ENCODE peak calls at places on chromosomes 11 and 22, in eight cellular contexts. V is transverse colon, X is heart left ventricle, O is H1, T is colonic mucosa, Y is stomach, H is pancreas, J is testis. K is an unnamed sample.
A peak's percentile ranks its signal among the peaks of the same experiment; 100 is the strongest.

GRCh38 chr22:27477171-27477570 is 324.4 kb downstream of the MN1 start:
- DNase-seq in J (no peak), Y (no peak), X (no peak), H (no peak), T (no peak), O (no peak), V (no peak), K (no peak)

GRCh38 chr22:48342732-48343131 is 1484.9 kb downstream of the BRD1 start:
- DNase-seq in O (no peak), X (no peak), T (no peak), V (no peak), J (no peak), Y (no peak), H (no peak), K (no peak)

GRCh38 chr11:102620858-102621561 is 4.1 kb downstream of the MMP20 start:
- DNase-seq in J (no peak), H (no peak), V (no peak), O (no peak), T (no peak), Y (no peak), X (no peak), K (no peak)

GRCh38 chr11:15170170-15170569 is 55.4 kb downstream of the INSC start:
- DNase-seq in O (no peak), X (no peak), H (no peak), T (no peak), Y (no peak), J (no peak), V (no peak), K (no peak)

GRCh38 chr11:1050581-1051355 is 14.2 kb upstream of the MUC6 start:
- DNase-seq in V (peak; percentile 86), T (peak; percentile 85), Y (peak; percentile 87), J (peak; percentile 77), X (peak; percentile 59), O (peak; percentile 49), H (peak; percentile 81), K (peak; percentile 78)

GRCh38 chr11:11580012-11580411 is 41.8 kb downstream of the GALNT18 start:
- DNase-seq in T (no peak), O (no peak), V (no peak), Y (no peak), H (no peak), X (no peak), J (no peak), K (no peak)

GRCh38 chr22:50190182-50190951 is 4.7 kb downstream of the TRABD start:
- DNase-seq in O (peak; percentile 44), V (peak; percentile 91), H (peak; percentile 80), T (peak; percentile 90), X (peak; percentile 92), J (peak; percentile 75), Y (peak; percentile 88), K (peak; percentile 87)

GRCh38 chr11:49208006-49208721 is at the start of gene FOLH1:
- DNase-seq in V (no peak), Y (no peak), T (peak; percentile 18), O (no peak), H (no peak), X (peak; percentile 48), J (peak; percentile 53), K (peak; percentile 34)

GRCh38 chr22:20428496-20429253 is 8.9 kb downstream of the SCARF2 start:
- DNase-seq in T (no peak), J (no peak), O (no peak), V (no peak), X (no peak), H (no peak), Y (no peak), K (no peak)

GRCh38 chr11:87076260-87076783 is 38.6 kb downstream of the TMEM135 start:
- DNase-seq in H (no peak), O (no peak), X (no peak), V (no peak), Y (no peak), T (no peak), J (no peak), K (no peak)

GRCh38 chr22:38030311-38031133 is 26.7 kb upstream of the PICK1 start:
- DNase-seq in O (no peak), H (no peak), Y (no peak), V (peak; percentile 51), T (peak; percentile 80), X (peak; percentile 64), J (no peak), K (no peak)

GRCh38 chr11:26777276-26777939 is 55.5 kb upstream of the SLC5A12 start:
- DNase-seq in O (no peak), X (no peak), J (no peak), T (no peak), H (no peak), V (no peak), Y (no peak), K (no peak)

GRCh38 chr11:59918987-59919589 is 19.1 kb upstream of the OOSP1 start:
- DNase-seq in J (peak; percentile 59), O (no peak), V (peak; percentile 45), X (no peak), T (peak; percentile 56), H (peak; percentile 32), Y (peak; percentile 58), K (no peak)

GRCh38 chr11:45674481-45675190 is 9.2 kb upstream of the CHST1 start:
- DNase-seq in X (no peak), T (no peak), J (no peak), O (no peak), Y (no peak), V (no peak), H (no peak), K (no peak)

GRCh38 chr11:99370557-99371200 is 349.9 kb downstream of the CNTN5 start:
- DNase-seq in X (peak; percentile 80), V (no peak), T (no peak), Y (no peak), O (no peak), J (peak; percentile 41), H (peak; percentile 3), K (no peak)

GRCh38 chr22:20019661-20020532 is 1.0 kb upstream of the TANGO2 start:
- DNase-seq in J (no peak), Y (no peak), H (no peak), T (no peak), X (peak; percentile 24), V (no peak), O (no peak), K (no peak)

GRCh38 chr11:1049911-1050580 is 13.5 kb upstream of the MUC6 start:
- DNase-seq in Y (no peak), J (no peak), V (no peak), X (peak; percentile 30), O (no peak), H (peak; percentile 29), T (no peak), K (no peak)

GRCh38 chr22:37263966-37264887 is 18.1 kb upstream of the CYTH4 start:
- DNase-seq in T (no peak), O (no peak), H (no peak), X (no peak), Y (no peak), V (no peak), J (no peak), K (no peak)

GRCh38 chr11:11577246-11577855 is 44.5 kb downstream of the GALNT18 start:
- DNase-seq in J (no peak), X (no peak), O (no peak), V (no peak), T (peak; percentile 15), H (no peak), Y (no peak), K (peak; percentile 28)

GRCh38 chr22:42614312-42615091 is at the start of gene POLDIP3:
- DNase-seq in J (peak; percentile 100), O (peak; percentile 98), H (peak; percentile 98), Y (peak; percentile 99), T (peak; percentile 99), V (peak; percentile 100), X (peak; percentile 99), K (peak; percentile 99)

GRCh38 chr11:104609297-104609696 is 289.0 kb downstream of the CASP12 start:
- DNase-seq in Y (no peak), J (peak; percentile 33), O (peak; percentile 7), H (peak; percentile 6), T (peak; percentile 21), X (no peak), V (peak; percentile 9), K (no peak)

GRCh38 chr11:62546244-62546936 is at the start of gene AHNAK:
- DNase-seq in O (no peak), V (peak; percentile 92), Y (peak; percentile 87), J (peak; percentile 85), T (peak; percentile 92), H (peak; percentile 69), X (peak; percentile 93), K (peak; percentile 86)
- H3K27ac ChIP-seq in O (no peak within 1 kb of the TSS), V (peak within 1 kb of the TSS; percentile 100), Y (peak within 1 kb of the TSS; percentile 98), J (peak within 1 kb of the TSS; percentile 84), T (peak within 1 kb of the TSS; percentile 96), H (peak within 1 kb of the TSS; percentile 86), X (peak within 1 kb of the TSS; percentile 99), K (peak within 1 kb of the TSS; percentile 100)

DNA sequence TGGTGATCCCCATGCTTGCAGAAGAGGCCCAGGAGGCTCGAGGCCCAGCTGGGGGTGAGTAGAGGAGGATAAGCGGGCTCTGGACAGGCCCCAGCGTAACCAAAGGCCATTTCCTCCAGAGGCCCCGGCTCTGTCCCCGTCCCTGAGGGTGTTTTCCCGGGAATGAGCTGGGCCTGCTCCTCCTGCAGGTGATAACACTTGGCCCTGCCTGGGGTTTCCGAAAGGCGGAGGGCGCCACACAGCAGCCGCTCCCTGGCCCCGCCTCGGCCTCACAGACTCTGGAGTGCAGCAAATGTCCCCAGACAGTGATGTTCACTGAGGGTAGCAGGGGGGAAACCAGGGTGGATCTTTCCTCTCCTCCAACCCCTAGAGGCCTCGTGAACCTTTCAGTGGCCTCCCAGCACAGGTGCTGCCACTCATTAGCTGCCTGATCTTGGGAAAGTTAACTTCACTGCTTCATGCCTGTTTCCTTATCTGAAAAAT is 10.5 kb upstream of the MGAT3 start:
- DNase-seq in H (no peak), V (peak; percentile 51), X (no peak), J (no peak), Y (peak; percentile 68), O (no peak), T (peak; percentile 62), K (no peak)
- H3K4me1 ChIP-seq in H (no peaks in the 10 kb centered on the region), V (no peaks in the 10 kb centered on the region), X (no peaks in the 10 kb centered on the region), J (peaks cover 4% of the 10 kb centered on the region), Y (peaks cover 27% of the 10 kb centered on the region), O (peaks cover 8% of the 10 kb centered on the region), T (no peaks in the 10 kb centered on the region), K (no peaks in the 10 kb centered on the region)

GRCh38 chr22:35752172-35752832 is 34.6 kb downstream of the APOL5 start:
- DNase-seq in J (no peak), T (no peak), O (no peak), Y (no peak), H (no peak), V (no peak), X (no peak), K (no peak)
- TF ChIP-seq CTCF in J (no peak), T (no peak), O (no peak), Y (no peak), H (no peak), V (no peak), X (no peak), K (no peak)

DNA sequence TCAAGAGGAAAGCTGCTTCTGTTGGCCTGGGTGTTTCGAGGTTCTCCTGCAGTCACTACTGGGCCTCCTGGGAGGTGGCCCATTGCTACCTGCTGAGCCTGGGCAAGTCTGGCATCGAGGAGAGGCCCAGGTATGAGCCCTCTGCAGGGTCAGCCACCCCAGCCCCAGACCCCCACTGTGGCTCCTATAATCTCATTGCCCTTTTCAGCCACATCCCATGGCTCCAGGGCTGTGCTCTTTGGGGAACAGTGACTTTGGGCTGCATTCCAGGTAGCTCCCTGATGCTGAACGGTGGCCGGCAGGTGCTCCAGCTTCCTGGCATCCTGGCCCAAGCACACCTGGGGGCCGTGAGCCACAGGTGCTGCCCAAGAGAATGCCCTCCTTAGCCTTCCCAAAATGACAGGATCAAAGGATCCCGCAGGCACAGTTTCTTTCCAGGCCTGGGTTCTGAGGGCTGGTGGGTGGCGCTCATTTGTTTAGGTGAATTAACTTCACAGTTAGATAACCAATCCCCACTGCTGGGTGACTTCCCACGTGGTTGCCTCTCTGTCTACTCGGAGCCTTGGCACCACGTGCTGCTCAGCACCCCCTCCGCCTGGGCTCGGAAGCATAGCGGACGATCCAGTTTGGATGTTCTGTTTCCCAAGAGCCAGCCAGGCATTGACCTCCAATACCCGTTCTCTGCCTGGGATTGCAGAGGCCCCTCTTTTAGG is 97.4 kb downstream of the BCR start:
- DNase-seq in T (no peak), X (no peak), H (no peak), Y (no peak), J (no peak), V (no peak), O (no peak), K (no peak)
- H3K27ac ChIP-seq in T (no peak overlapping the region), X (no peak overlapping the region), H (no peak overlapping the region), Y (peak overlapping the region; percentile 82), J (no peak overlapping the region), V (peak overlapping the region; percentile 86), O (no peak overlapping the region), K (no peak overlapping the region)

K was measured in lung.